ENCODE peak calls at places on chromosomes 4 and X, in seven cellular contexts. E is Panc1, K is HL-60, T is HepG2, S is GM23338, Z is transverse colon, W is GM12892. A is an unnamed sample.

GRCh38 chr4:103400405-103400804 is 202.3 kb upstream of the CENPE start:
- DNase-seq in E (no peak), K (no peak), T (peak), S (no peak), Z (no peak), W (no peak), A (no peak)

GRCh38 chrX:150587585-150588503 is 19.4 kb downstream of the MTM1 start:
- DNase-seq in E (no peak), K (no peak), T (no peak), S (no peak), Z (no peak), W (no peak), A (no peak)

GRCh38 chr4:28254003-28254402 is 1393.4 kb downstream of the STIM2 start:
- DNase-seq in E (no peak), K (no peak), T (no peak), S (peak), Z (no peak), W (no peak), A (no peak)

GRCh38 chr4:125388653-125389052 is 73.9 kb downstream of the FAT4 start:
- DNase-seq in E (no peak), K (no peak), T (no peak), S (no peak), Z (no peak), W (no peak), A (no peak)

GRCh38 chrX:40418413-40419195 is 162.2 kb upstream of the ATP6AP2 start:
- DNase-seq in E (no peak), K (peak), T (no peak), S (no peak), Z (no peak), W (no peak), A (peak)

GRCh38 chr4:155106629-155107028 is 101.8 kb upstream of the NPY2R start:
- DNase-seq in E (no peak), K (no peak), T (no peak), S (no peak), Z (no peak), W (no peak), A (no peak)

GRCh38 chr4:10173039-10173753 is 56.6 kb upstream of the WDR1 start:
- DNase-seq in E (no peak), K (no peak), T (no peak), S (no peak), Z (peak), W (no peak), A (peak)

GRCh38 chrX:38225093-38225492 is 4.4 kb upstream of the SRPX start:
- DNase-seq in E (no peak), K (no peak), T (no peak), S (peak), Z (no peak), W (no peak), A (no peak)

GRCh38 chr4:148651991-148652390 is 209.8 kb upstream of the NR3C2 start:
- DNase-seq in E (no peak), K (no peak), T (no peak), S (peak), Z (no peak), W (no peak), A (no peak)

GRCh38 chr4:6695660-6696581 is 2.2 kb downstream of the S100P start:
- DNase-seq in E (no peak), K (peak), T (peak), S (no peak), Z (peak), W (no peak), A (peak)

GRCh38 chr4:90857081-90857820 is 730.1 kb downstream of the CCSER1 start:
- DNase-seq in E (no peak), K (no peak), T (no peak), S (no peak), Z (no peak), W (no peak), A (no peak)

GRCh38 chr4:8585186-8585585 is 5.0 kb downstream of the GPR78 start:
- DNase-seq in E (no peak), K (no peak), T (no peak), S (peak), Z (no peak), W (no peak), A (no peak)

GRCh38 chr4:92235741-92236140 is 68.0 kb upstream of the GRID2 start:
- DNase-seq in E (no peak), K (no peak), T (no peak), S (peak), Z (no peak), W (no peak), A (no peak)

GRCh38 chrX:119690921-119691716 is 1.8 kb downstream of the SEPTIN6 start:
- DNase-seq in E (no peak), K (peak), T (no peak), S (peak), Z (peak), W (no peak), A (no peak)

GRCh38 chrX:107565005-107565404 is 63.3 kb upstream of the PRPS1 start:
- DNase-seq in E (no peak), K (no peak), T (no peak), S (no peak), Z (no peak), W (no peak), A (no peak)

GRCh38 chrX:26722666-26723428 is 506.9 kb downstream of the MAGEB5 start:
- DNase-seq in E (no peak), K (no peak), T (no peak), S (no peak), Z (no peak), W (no peak), A (no peak)

GRCh38 chr4:79232555-79232954 is 93.3 kb downstream of the NAA11 start:
- DNase-seq in E (no peak), K (no peak), T (no peak), S (no peak), Z (no peak), W (no peak), A (no peak)

GRCh38 chr4:16722386-16722785 is 176.1 kb downstream of the LDB2 start:
- DNase-seq in E (no peak), K (no peak), T (no peak), S (no peak), Z (no peak), W (no peak), A (no peak)

GRCh38 chrX:20527458-20528099 is 260.9 kb upstream of the RPS6KA3 start:
- DNase-seq in E (no peak), K (no peak), T (peak), S (peak), Z (no peak), W (no peak), A (no peak)

GRCh38 chrX:23554304-23554703 is 113.0 kb upstream of the PRDX4 start:
- DNase-seq in E (peak), K (peak), T (peak), S (peak), Z (no peak), W (no peak), A (no peak)

GRCh38 chr4:3744901-3745300 is 21.3 kb upstream of the ADRA2C start:
- DNase-seq in E (no peak), K (no peak), T (no peak), S (no peak), Z (no peak), W (no peak), A (no peak)

GRCh38 chr4:155679343-155679742 is 12.7 kb downstream of the GUCY1A1 start:
- DNase-seq in E (no peak), K (no peak), T (no peak), S (no peak), Z (no peak), W (no peak), A (peak)

GRCh38 chr4:189083769-189084168 is 856.9 kb upstream of the FRG1 start:
- DNase-seq in E (no peak), K (peak), T (no peak), S (no peak), Z (no peak), W (no peak), A (no peak)

GRCh38 chr4:69860007-69860406 is at the start of gene SULT1E1:
- DNase-seq in E (no peak), K (no peak), T (no peak), S (peak), Z (no peak), W (no peak), A (no peak)

GRCh38 chr4:80103615-80104014 is 30.6 kb upstream of the ANTXR2 start:
- DNase-seq in E (no peak), K (peak), T (no peak), S (no peak), Z (no peak), W (no peak), A (no peak)

GRCh38 chr4:151993521-151993920 is 232.7 kb upstream of the GATB start:
- DNase-seq in E (no peak), K (no peak), T (no peak), S (no peak), Z (no peak), W (no peak), A (no peak)

GRCh38 chr4:155751569-155751968 is 7.3 kb upstream of the GUCY1B1 start:
- DNase-seq in E (no peak), K (no peak), T (no peak), S (no peak), Z (no peak), W (no peak), A (no peak)

GRCh38 chr4:130812117-130812765 is 1716.3 kb downstream of the C4orf33 start:
- DNase-seq in E (no peak), K (no peak), T (no peak), S (no peak), Z (no peak), W (no peak), A (no peak)

GRCh38 chrX:107493141-107493540 is 43.7 kb downstream of the FRMPD3 start:
- DNase-seq in E (no peak), K (no peak), T (no peak), S (no peak), Z (no peak), W (no peak), A (no peak)

GRCh38 chr4:133095591-133095990 is 53.5 kb upstream of the PCDH10 start:
- DNase-seq in E (no peak), K (no peak), T (no peak), S (no peak), Z (no peak), W (no peak), A (no peak)

GRCh38 chr4:77023920-77024319 is 51.9 kb downstream of the CCNI start:
- DNase-seq in E (no peak), K (no peak), T (peak), S (no peak), Z (no peak), W (no peak), A (no peak)

GRCh38 chr4:54217642-54218486 is 11.2 kb upstream of the PDGFRA start:
- DNase-seq in E (peak), K (peak), T (peak), S (peak), Z (peak), W (no peak), A (peak)
- TF ChIP-seq POLR2AphosphoS5 in E (no peak), K (no peak), T (no peak), S (no peak), Z (peak), W (no peak), A (peak)

GRCh38 chrX:25561190-25561589 is 545.4 kb upstream of the ARX start:
- DNase-seq in E (no peak), K (no peak), T (no peak), S (no peak), Z (no peak), W (no peak), A (no peak)
- TF ChIP-seq POLR2AphosphoS5 in E (no peak), K (no peak), T (no peak), S (no peak), Z (no peak), W (no peak), A (no peak)

GRCh38 chr4:55732864-55733263 is 86.7 kb upstream of the EXOC1L start:
- DNase-seq in E (no peak), K (no peak), T (no peak), S (no peak), Z (no peak), W (no peak), A (no peak)

GRCh38 chr4:55730143-55730931 is 89.3 kb upstream of the EXOC1L start:
- DNase-seq in E (no peak), K (no peak), T (no peak), S (no peak), Z (no peak), W (no peak), A (no peak)

GRCh38 chr4:55736605-55737183 is 82.9 kb upstream of the EXOC1L start:
- DNase-seq in E (no peak), K (no peak), T (no peak), S (peak), Z (no peak), W (no peak), A (no peak)

GRCh38 chr4:55729306-55730142 is 90.1 kb upstream of the EXOC1L start:
- DNase-seq in E (no peak), K (no peak), T (peak), S (peak), Z (no peak), W (no peak), A (no peak)

GRCh38 chr4:55733874-55734437 is 85.6 kb upstream of the EXOC1L start:
- DNase-seq in E (no peak), K (no peak), T (peak), S (no peak), Z (peak), W (no peak), A (peak)
- TF ChIP-seq POLR2AphosphoS5 in E (no peak), K (no peak), T (no peak), S (no peak), Z (no peak), W (no peak), A (no peak)

GRCh38 chr4:1200425-1201035 is 28.1 kb upstream of the SPON2 start:
- DNase-seq in E (no peak), K (peak), T (no peak), S (no peak), Z (peak), W (peak), A (no peak)

GRCh38 chr4:1199556-1200331 is 27.4 kb upstream of the SPON2 start:
- DNase-seq in E (no peak), K (no peak), T (no peak), S (no peak), Z (peak), W (peak), A (no peak)

GRCh38 chr4:1204286-1204827 is 32.0 kb upstream of the SPON2 start:
- DNase-seq in E (no peak), K (no peak), T (no peak), S (no peak), Z (peak), W (no peak), A (no peak)

GRCh38 chr4:1202526-1203378 is 30.4 kb upstream of the SPON2 start:
- DNase-seq in E (no peak), K (no peak), T (no peak), S (no peak), Z (peak), W (peak), A (no peak)

DNA sequence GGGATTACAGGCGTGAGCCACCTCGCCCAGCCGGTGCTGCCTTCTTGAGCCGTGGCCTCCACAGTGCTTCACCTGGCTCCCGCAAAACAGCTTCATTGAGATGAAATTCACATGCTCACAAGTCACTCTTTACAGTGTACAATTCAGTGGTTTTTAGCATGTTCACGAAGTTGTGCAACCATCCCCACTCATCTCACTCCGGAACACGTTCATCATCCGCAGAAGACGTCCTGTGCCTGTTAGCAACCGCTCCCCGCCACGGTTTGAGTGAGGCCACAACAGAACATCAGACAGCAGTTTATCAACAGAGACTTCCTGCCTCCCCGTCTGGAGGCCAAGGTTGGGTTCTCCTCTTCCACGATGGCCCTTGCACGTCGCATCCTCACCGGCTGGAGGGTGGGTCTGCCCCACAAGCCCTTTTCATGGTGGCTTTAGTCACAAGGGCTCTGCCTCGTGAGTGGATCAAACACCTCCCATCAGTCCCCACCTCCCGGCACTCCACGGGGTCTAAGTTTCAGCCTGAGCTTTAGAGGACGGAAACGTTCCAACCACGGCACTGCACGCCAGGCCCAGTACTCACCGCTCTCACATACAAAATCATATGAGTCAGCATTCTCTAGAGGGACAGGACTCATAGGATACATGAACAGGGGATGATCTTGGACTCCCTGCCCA is 29.6 kb upstream of the SPON2 start:
- DNase-seq in E (no peak), K (peak), T (no peak), S (no peak), Z (peak), W (peak), A (peak)
- TF ChIP-seq POLR2AphosphoS5 in E (no peak), K (peak), T (no peak), S (no peak), Z (peak), W (no peak), A (peak)

GRCh38 chr4:147378780-147379179 is 102.1 kb upstream of the EDNRA start:
- DNase-seq in E (no peak), K (no peak), T (no peak), S (peak), Z (no peak), W (no peak), A (no peak)
- TF ChIP-seq POLR2AphosphoS5 in E (no peak), K (no peak), T (no peak), S (no peak), Z (no peak), W (no peak), A (no peak)

GRCh38 chrX:97266406-97267121 is 382.9 kb downstream of the RPA4 start:
- DNase-seq in E (no peak), K (no peak), T (no peak), S (no peak), Z (no peak), W (no peak), A (no peak)
- TF ChIP-seq POLR2AphosphoS5 in E (no peak), K (no peak), T (no peak), S (no peak), Z (no peak), W (no peak), A (no peak)

DNA sequence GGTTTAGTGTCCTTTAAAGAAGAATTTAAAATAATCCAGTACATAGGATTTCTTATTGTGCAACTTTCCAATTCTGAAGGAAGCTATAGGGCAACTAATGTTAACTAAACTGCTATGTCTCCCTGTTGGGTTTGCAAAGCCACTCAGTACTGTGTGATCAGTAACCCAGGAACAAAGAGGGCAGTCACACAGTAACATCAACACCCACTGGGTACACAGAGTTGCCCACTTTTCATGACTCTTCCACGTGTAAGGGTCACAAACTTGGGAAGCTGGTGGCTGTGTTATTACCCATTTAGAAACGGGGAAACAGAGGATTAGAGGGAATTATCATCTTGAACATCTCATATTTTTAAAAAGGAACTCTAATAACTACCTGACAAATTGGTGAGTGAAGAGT is 555.0 kb upstream of the DIPK2B start:
- DNase-seq in E (no peak), K (no peak), T (no peak), S (no peak), Z (no peak), W (no peak), A (no peak)
- TF ChIP-seq POLR2AphosphoS5 in E (peak), K (no peak), T (no peak), S (no peak), Z (no peak), W (no peak), A (no peak)

DNA sequence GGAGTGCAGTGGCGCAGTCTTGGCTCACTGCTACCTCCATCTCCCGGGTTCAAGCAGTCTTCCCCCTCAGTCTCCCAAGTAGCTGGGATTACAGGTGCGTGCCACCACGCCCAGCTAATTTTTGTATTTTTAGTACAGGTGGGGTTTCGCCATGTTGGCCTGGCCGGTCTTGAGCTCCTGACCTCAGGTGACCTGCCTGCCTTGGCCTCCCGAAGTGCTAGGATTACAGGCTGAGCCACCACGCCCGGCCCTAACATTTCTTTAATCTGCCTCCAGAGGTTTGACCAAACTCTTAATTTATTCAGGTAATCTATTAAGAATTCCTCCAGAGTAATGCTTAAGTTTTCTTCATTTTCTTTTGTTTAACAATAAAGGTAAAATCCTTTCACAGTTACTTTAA is 171.0 kb downstream of the RAPGEF2 start:
- DNase-seq in E (no peak), K (no peak), T (no peak), S (no peak), Z (no peak), W (no peak), A (no peak)
- TF ChIP-seq POLR2AphosphoS5 in E (no peak), K (no peak), T (no peak), S (no peak), Z (no peak), W (no peak), A (no peak)

DNA sequence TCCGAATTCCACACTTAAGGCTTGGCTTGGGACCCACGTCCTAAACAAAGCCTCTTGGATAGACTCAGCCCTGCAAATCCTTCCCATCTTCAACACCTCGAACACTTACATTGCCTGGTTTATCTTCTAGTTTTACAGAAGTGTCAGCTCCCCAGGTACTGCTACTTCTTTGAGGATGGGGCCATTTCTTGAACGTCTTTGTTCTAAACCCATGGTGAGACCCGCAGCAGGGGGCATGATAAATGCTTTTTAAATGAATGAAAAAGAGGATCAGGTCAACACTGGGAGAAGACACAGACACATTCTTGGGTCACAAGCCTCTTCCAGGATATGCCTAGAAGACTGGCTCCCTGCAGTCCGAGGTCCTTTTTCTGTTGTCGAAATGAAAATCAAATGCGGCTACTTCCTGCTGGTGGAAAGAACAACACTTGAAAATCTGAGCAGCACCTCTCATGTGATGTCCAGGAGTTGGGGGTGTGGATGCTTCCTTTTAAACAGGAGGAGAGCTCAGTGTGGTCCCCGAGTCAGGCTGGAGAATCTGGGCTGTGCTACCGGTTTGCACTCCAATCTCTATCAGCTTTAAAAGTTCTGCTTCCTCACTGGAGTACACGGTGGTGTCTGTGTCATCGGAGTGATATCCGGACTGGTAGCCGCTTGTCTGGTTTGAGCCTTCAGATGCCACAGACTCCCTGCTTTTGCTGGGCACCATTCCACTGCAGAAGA is 45.8 kb downstream of the KDR start:
- DNase-seq in E (no peak), K (no peak), T (no peak), S (no peak), Z (no peak), W (no peak), A (no peak)
- TF ChIP-seq POLR2AphosphoS5 in E (no peak), K (no peak), T (no peak), S (no peak), Z (no peak), W (no peak), A (no peak)